ENCODE peak calls at places on chromosomes 6 and 20, in five cellular contexts. One of them, this sample, is unnamed.

GRCh38 chr20:40695214-40695613 is 6.2 kb upstream of the MAFB start:
- DNase-seq in renal cortical epithelial cell: no peak
- DNase-seq in GM23338: no peak
- DNase-seq in fibroblast of lung: no peak
- DNase-seq in T-helper 2 cell: no peak
- DNase-seq in this sample: no peak

GRCh38 chr20:32535953-32536823 is 48.9 kb downstream of the NOL4L start:
- DNase-seq in T-helper 2 cell: peak; percentile 78
- DNase-seq in GM23338: peak; percentile 97
- DNase-seq in renal cortical epithelial cell: no peak
- DNase-seq in fibroblast of lung: no peak
- DNase-seq in this sample: no peak

GRCh38 chr6:90198758-90199425 is 97.8 kb downstream of the BACH2 start:
- DNase-seq in GM23338: no peak
- DNase-seq in renal cortical epithelial cell: no peak
- DNase-seq in T-helper 2 cell: no peak
- DNase-seq in fibroblast of lung: no peak
- DNase-seq in this sample: no peak

GRCh38 chr6:28078050-28078449 is 2.3 kb upstream of the ZNF165 start:
- DNase-seq in T-helper 2 cell: no peak
- DNase-seq in renal cortical epithelial cell: no peak
- DNase-seq in fibroblast of lung: no peak
- DNase-seq in GM23338: no peak
- DNase-seq in this sample: no peak

GRCh38 chr6:105489213-105489525 is 86.3 kb upstream of the PREP start:
- DNase-seq in T-helper 2 cell: no peak
- DNase-seq in renal cortical epithelial cell: no peak
- DNase-seq in GM23338: no peak
- DNase-seq in fibroblast of lung: peak; percentile 74
- DNase-seq in this sample: no peak

GRCh38 chr6:100803264-100803663 is 77.9 kb downstream of the ASCC3 start:
- DNase-seq in T-helper 2 cell: no peak
- DNase-seq in GM23338: no peak
- DNase-seq in renal cortical epithelial cell: peak; percentile 84
- DNase-seq in fibroblast of lung: no peak
- DNase-seq in this sample: no peak

GRCh38 chr6:134911532-134911931 is 38.4 kb downstream of the ALDH8A1 start:
- DNase-seq in fibroblast of lung: peak; percentile 70
- DNase-seq in renal cortical epithelial cell: peak; percentile 94
- DNase-seq in T-helper 2 cell: no peak
- DNase-seq in GM23338: no peak
- DNase-seq in this sample: peak; percentile 27

GRCh38 chr6:120872262-120872578 is 462.1 kb downstream of the TBC1D32 start:
- DNase-seq in renal cortical epithelial cell: no peak
- DNase-seq in fibroblast of lung: no peak
- DNase-seq in GM23338: no peak
- DNase-seq in T-helper 2 cell: no peak
- DNase-seq in this sample: no peak

GRCh38 chr20:58511861-58512260 is 3.3 kb downstream of the APCDD1L start:
- DNase-seq in GM23338: no peak
- DNase-seq in renal cortical epithelial cell: no peak
- DNase-seq in T-helper 2 cell: no peak
- DNase-seq in fibroblast of lung: peak; percentile 43
- DNase-seq in this sample: no peak

GRCh38 chr20:8272758-8273157 is 140.7 kb downstream of the PLCB1 start:
- DNase-seq in renal cortical epithelial cell: no peak
- DNase-seq in T-helper 2 cell: no peak
- DNase-seq in GM23338: no peak
- DNase-seq in fibroblast of lung: no peak
- DNase-seq in this sample: no peak

GRCh38 chr6:88641178-88641903 is 322.1 kb downstream of the RNGTT start:
- DNase-seq in renal cortical epithelial cell: no peak
- DNase-seq in fibroblast of lung: peak; percentile 45
- DNase-seq in GM23338: no peak
- DNase-seq in T-helper 2 cell: no peak
- DNase-seq in this sample: no peak

GRCh38 chr6:14129572-14129971 is 12.0 kb downstream of the CD83 start:
- DNase-seq in T-helper 2 cell: no peak
- DNase-seq in renal cortical epithelial cell: peak; percentile 76
- DNase-seq in GM23338: peak; percentile 86
- DNase-seq in fibroblast of lung: peak; percentile 82
- DNase-seq in this sample: no peak

GRCh38 chr6:88238065-88238464 is 71.9 kb upstream of the CNR1 start:
- DNase-seq in fibroblast of lung: no peak
- DNase-seq in renal cortical epithelial cell: peak; percentile 42
- DNase-seq in GM23338: peak; percentile 73
- DNase-seq in T-helper 2 cell: no peak
- DNase-seq in this sample: no peak

GRCh38 chr6:35154262-35154661 is 13.1 kb upstream of the TCP11 start:
- DNase-seq in GM23338: no peak
- DNase-seq in T-helper 2 cell: no peak
- DNase-seq in renal cortical epithelial cell: no peak
- DNase-seq in fibroblast of lung: no peak
- DNase-seq in this sample: no peak

GRCh38 chr6:18388942-18389341 is 1.8 kb downstream of the RNF144B start:
- DNase-seq in T-helper 2 cell: no peak
- DNase-seq in GM23338: peak; percentile 32
- DNase-seq in fibroblast of lung: peak; percentile 66
- DNase-seq in renal cortical epithelial cell: peak; percentile 90
- DNase-seq in this sample: peak; percentile 50

GRCh38 chr6:89611666-89612065 is 26.9 kb downstream of the LYRM2 start:
- DNase-seq in GM23338: no peak
- DNase-seq in fibroblast of lung: no peak
- DNase-seq in renal cortical epithelial cell: peak; percentile 81
- DNase-seq in T-helper 2 cell: no peak
- DNase-seq in this sample: no peak

GRCh38 chr6:38907264-38907663 is 141.3 kb upstream of the GLP1R start:
- DNase-seq in GM23338: no peak
- DNase-seq in fibroblast of lung: no peak
- DNase-seq in T-helper 2 cell: no peak
- DNase-seq in renal cortical epithelial cell: no peak
- DNase-seq in this sample: no peak

GRCh38 chr20:51100617-51101016 is 77.7 kb upstream of the KCNG1 start:
- DNase-seq in fibroblast of lung: no peak
- DNase-seq in renal cortical epithelial cell: no peak
- DNase-seq in T-helper 2 cell: no peak
- DNase-seq in GM23338: no peak
- DNase-seq in this sample: no peak

GRCh38 chr6:47358440-47359225 is 48.9 kb upstream of the TNFRSF21 start:
- DNase-seq in fibroblast of lung: no peak
- DNase-seq in GM23338: peak; percentile 48
- DNase-seq in T-helper 2 cell: no peak
- DNase-seq in renal cortical epithelial cell: no peak
- DNase-seq in this sample: no peak

GRCh38 chr20:23072892-23073586 is 13.1 kb downstream of the CD93 start:
- DNase-seq in GM23338: no peak
- DNase-seq in fibroblast of lung: no peak
- DNase-seq in renal cortical epithelial cell: no peak
- DNase-seq in T-helper 2 cell: no peak
- DNase-seq in this sample: no peak

GRCh38 chr6:73515204-73516101 is 5.4 kb downstream of the EEF1A1 start:
- DNase-seq in fibroblast of lung: peak; percentile 91
- DNase-seq in GM23338: peak; percentile 72
- DNase-seq in renal cortical epithelial cell: peak; percentile 92
- DNase-seq in T-helper 2 cell: peak; percentile 55
- DNase-seq in this sample: peak; percentile 50

GRCh38 chr20:40689943-40690835 is 1.2 kb upstream of the MAFB start:
- DNase-seq in fibroblast of lung: peak; percentile 93
- DNase-seq in T-helper 2 cell: peak; percentile 27
- DNase-seq in renal cortical epithelial cell: peak; percentile 56
- DNase-seq in GM23338: peak; percentile 93
- DNase-seq in this sample: no peak

GRCh38 chr20:40727960-40728359 is 38.9 kb upstream of the MAFB start:
- DNase-seq in GM23338: no peak
- DNase-seq in T-helper 2 cell: no peak
- DNase-seq in renal cortical epithelial cell: no peak
- DNase-seq in fibroblast of lung: no peak
- DNase-seq in this sample: no peak

GRCh38 chr6:123898669-123899068 is 95.0 kb downstream of the NKAIN2 start:
- DNase-seq in GM23338: no peak
- DNase-seq in fibroblast of lung: no peak
- DNase-seq in T-helper 2 cell: no peak
- DNase-seq in renal cortical epithelial cell: no peak
- DNase-seq in this sample: no peak

GRCh38 chr20:51886891-51887608 is 84.7 kb upstream of the SALL4 start:
- DNase-seq in GM23338: peak; percentile 60
- DNase-seq in renal cortical epithelial cell: no peak
- DNase-seq in fibroblast of lung: no peak
- DNase-seq in T-helper 2 cell: no peak
- DNase-seq in this sample: no peak

GRCh38 chr20:14951707-14952106 is 614.3 kb upstream of the FLRT3 start:
- DNase-seq in GM23338: no peak
- DNase-seq in fibroblast of lung: peak; percentile 5
- DNase-seq in renal cortical epithelial cell: peak; percentile 81
- DNase-seq in T-helper 2 cell: no peak
- DNase-seq in this sample: peak; percentile 50

GRCh38 chr20:44389871-44390270 is 34.4 kb downstream of the HNF4A start:
- DNase-seq in fibroblast of lung: no peak
- DNase-seq in GM23338: no peak
- DNase-seq in T-helper 2 cell: no peak
- DNase-seq in renal cortical epithelial cell: no peak
- DNase-seq in this sample: no peak

GRCh38 chr20:36745234-36745926 is 510 bp downstream of the NDRG3 start:
- DNase-seq in fibroblast of lung: no peak
- DNase-seq in renal cortical epithelial cell: no peak
- DNase-seq in T-helper 2 cell: no peak
- DNase-seq in GM23338: peak; percentile 60
- DNase-seq in this sample: no peak

GRCh38 chr20:62666736-62667529 is 24.6 kb downstream of the SLCO4A1 start:
- DNase-seq in GM23338: no peak
- DNase-seq in T-helper 2 cell: no peak
- DNase-seq in renal cortical epithelial cell: no peak
- DNase-seq in fibroblast of lung: no peak
- DNase-seq in this sample: no peak

GRCh38 chr6:63649269-63649668 is 13.7 kb downstream of the PHF3 start:
- DNase-seq in renal cortical epithelial cell: no peak
- DNase-seq in fibroblast of lung: peak; percentile 28
- DNase-seq in T-helper 2 cell: no peak
- DNase-seq in GM23338: no peak
- DNase-seq in this sample: no peak

GRCh38 chr20:47164076-47164634 is 192.3 kb downstream of the ZMYND8 start:
- DNase-seq in renal cortical epithelial cell: no peak
- DNase-seq in fibroblast of lung: no peak
- DNase-seq in T-helper 2 cell: no peak
- DNase-seq in GM23338: no peak
- DNase-seq in this sample: no peak

GRCh38 chr6:39507331-39507998 is 185.0 kb upstream of the KCNK16 start:
- DNase-seq in GM23338: no peak
- DNase-seq in fibroblast of lung: no peak
- DNase-seq in T-helper 2 cell: no peak
- DNase-seq in renal cortical epithelial cell: no peak
- DNase-seq in this sample: no peak

GRCh38 chr6:40715501-40716403 is 128.6 kb upstream of the LRFN2 start:
- DNase-seq in fibroblast of lung: no peak
- DNase-seq in GM23338: no peak
- DNase-seq in renal cortical epithelial cell: no peak
- DNase-seq in T-helper 2 cell: no peak
- DNase-seq in this sample: no peak

GRCh38 chr6:126540161-126540560 is 200.2 kb downstream of the CENPW start:
- DNase-seq in renal cortical epithelial cell: peak; percentile 11
- DNase-seq in T-helper 2 cell: no peak
- DNase-seq in GM23338: no peak
- DNase-seq in fibroblast of lung: no peak
- DNase-seq in this sample: no peak

GRCh38 chr6:12134581-12134980 is 122.5 kb downstream of the HIVEP1 start:
- DNase-seq in T-helper 2 cell: no peak
- DNase-seq in GM23338: no peak
- DNase-seq in renal cortical epithelial cell: no peak
- DNase-seq in fibroblast of lung: no peak
- DNase-seq in this sample: no peak

GRCh38 chr6:118386975-118387374 is 161.1 kb upstream of the PLN start:
- DNase-seq in fibroblast of lung: no peak
- DNase-seq in GM23338: no peak
- DNase-seq in T-helper 2 cell: no peak
- DNase-seq in renal cortical epithelial cell: no peak
- DNase-seq in this sample: no peak

GRCh38 chr6:108074057-108074358 is 533 bp downstream of the OSTM1 start:
- DNase-seq in fibroblast of lung: no peak
- DNase-seq in T-helper 2 cell: no peak
- DNase-seq in renal cortical epithelial cell: peak; percentile 11
- DNase-seq in GM23338: no peak
- DNase-seq in this sample: no peak